ENCODE peak calls at places on chromosomes 11 and 22, in four cellular contexts. Z, E, I and Y are unnamed samples.

GRCh38 chr11:9823887-9824385 is 160.1 kb downstream of the SWAP70 start:
- DNase-seq in Z (no peak), I (no peak), E (no peak), Y (no peak)

GRCh38 chr11:3011891-3012885 is 20.1 kb upstream of the NAP1L4 start:
- DNase-seq in E (no peak), Z (no peak), I (no peak), Y (no peak)

GRCh38 chr11:11969380-11970215 is 38.8 kb downstream of the DKK3 start:
- DNase-seq in E (no peak), I (no peak), Z (no peak), Y (no peak)

GRCh38 chr11:44466531-44467179 is 98.8 kb upstream of the CD82 start:
- DNase-seq in Z (no peak), I (no peak), E (no peak), Y (no peak)

GRCh38 chr11:114183041-114183511 is 113.1 kb upstream of the NNMT start:
- DNase-seq in E (peak), Z (no peak), I (no peak), Y (no peak)

GRCh38 chr11:62909107-62909894 is 11.9 kb downstream of the CHRM1 start:
- DNase-seq in Z (no peak), E (no peak), I (peak), Y (peak)

GRCh38 chr11:34013893-34014571 is 37.5 kb upstream of the CAPRIN1 start:
- DNase-seq in I (no peak), Z (no peak), E (no peak), Y (no peak)

GRCh38 chr11:102158151-102158734 is 48.0 kb downstream of the YAP1 start:
- DNase-seq in E (no peak), Z (no peak), I (no peak), Y (no peak)

GRCh38 chr11:62054484-62055121 is 69.2 kb upstream of the INCENP start:
- DNase-seq in Z (peak), I (peak), E (no peak), Y (no peak)

GRCh38 chr22:45996241-45997076 is 19.5 kb upstream of the WNT7B start:
- DNase-seq in I (no peak), E (no peak), Z (no peak), Y (peak)

GRCh38 chr11:73957654-73958361 is 7.0 kb downstream of the DNAJB13 start:
- DNase-seq in I (no peak), E (no peak), Z (no peak), Y (no peak)

GRCh38 chr11:45655347-45655756 is 10.1 kb downstream of the CHST1 start:
- DNase-seq in I (peak), Z (no peak), E (peak), Y (peak)

GRCh38 chr11:72965672-72966071 is 151.5 kb downstream of the ATG16L2 start:
- DNase-seq in I (no peak), E (no peak), Z (peak), Y (no peak)

GRCh38 chr11:1749020-1749758 is 1.2 kb downstream of the IFITM10 start:
- DNase-seq in I (no peak), E (no peak), Z (no peak), Y (peak)